ENCODE peak calls at places on chromosomes 4 and X, in ten cellular contexts. U is MM.1S; M is CD8-positive, alpha-beta T cell; F is WTC11; P is fibroblast of mammary gland; C is endodermal cell; O is BE2C; K is tibial artery; X is ovary; Q is foreskin keratinocyte. N is an unnamed sample.

GRCh38 chr4:36280555-36280954 is 861 bp upstream of the DTHD1 start:
- DNase-seq in M (no peak), Q (no peak), X (no peak), O (no peak), K (no peak), F (no peak), C (peak), P (no peak), U (no peak), N (no peak)

GRCh38 chr4:94290245-94290644 is 52.4 kb downstream of the HPGDS start:
- DNase-seq in F (no peak), X (no peak), M (no peak), Q (no peak), C (no peak), K (no peak), P (no peak), O (no peak), U (no peak), N (no peak)

GRCh38 chrX:2819345-2820130 is 9.2 kb upstream of the GYG2 start:
- DNase-seq in O (no peak), M (no peak), P (peak), Q (no peak), K (no peak), U (no peak), X (no peak), F (no peak), C (peak), N (peak)

GRCh38 chr4:189265515-189265914 is 675.2 kb upstream of the FRG1 start:
- DNase-seq in K (no peak), X (no peak), F (no peak), C (no peak), P (no peak), O (no peak), Q (no peak), U (no peak), M (no peak), N (no peak)

GRCh38 chrX:150058728-150059127 is 120.4 kb upstream of the EOLA2 start:
- DNase-seq in M (no peak), P (peak), C (no peak), U (no peak), Q (no peak), O (no peak), K (no peak), X (no peak), F (no peak), N (no peak)

GRCh38 chr4:171650543-171650942 is 162.7 kb upstream of the GALNTL6 start:
- DNase-seq in C (peak), M (no peak), U (no peak), X (no peak), P (no peak), O (peak), K (no peak), Q (no peak), F (peak), N (no peak)

GRCh38 chrX:123959281-123960063 is 2.0 kb upstream of the STAG2 start:
- DNase-seq in X (peak), O (peak), F (peak), P (peak), Q (no peak), C (no peak), U (peak), K (peak), M (peak), N (peak)

GRCh38 chr4:185137233-185137925 is 5.7 kb upstream of the SLC25A4 start:
- DNase-seq in K (no peak), X (peak), U (no peak), P (no peak), F (no peak), C (no peak), M (no peak), O (no peak), Q (no peak), N (no peak)

GRCh38 chr4:686371-687040 is 2.4 kb downstream of the SLC49A3 start:
- DNase-seq in Q (no peak), P (no peak), F (no peak), O (peak), C (no peak), U (no peak), X (peak), M (no peak), K (no peak), N (no peak)

GRCh38 chr4:170990989-170991589 is 822.1 kb upstream of the GALNTL6 start:
- DNase-seq in P (peak), M (no peak), Q (peak), O (peak), F (peak), C (peak), K (no peak), X (no peak), U (peak), N (peak)

GRCh38 chr4:167715176-167715575 is 377.2 kb upstream of the ANXA10 start:
- DNase-seq in X (no peak), O (no peak), U (no peak), M (no peak), K (no peak), P (no peak), F (no peak), C (no peak), Q (no peak), N (no peak)

GRCh38 chr4:129641179-129641578 is 545.2 kb downstream of the C4orf33 start:
- DNase-seq in C (peak), M (peak), F (peak), U (peak), O (peak), P (peak), X (peak), K (peak), Q (peak), N (peak)
- TF ChIP-seq CTCF in C (peak), M (peak), F (peak), U (peak), O (peak), P (peak), X (no peak), K (peak), Q (peak), N (peak)

GRCh38 chr4:160180206-160180605 is 1077.3 kb downstream of the RAPGEF2 start:
- DNase-seq in X (no peak), Q (peak), O (no peak), P (peak), C (no peak), M (no peak), U (no peak), K (no peak), F (no peak), N (no peak)

GRCh38 chr4:160175064-160175643 is 1072.3 kb downstream of the RAPGEF2 start:
- DNase-seq in K (no peak), C (peak), O (no peak), Q (peak), X (no peak), U (no peak), M (no peak), F (no peak), P (no peak), N (no peak)
- TF ChIP-seq CTCF in K (no peak), C (peak), O (peak), Q (no peak), X (no peak), U (no peak), M (no peak), F (no peak), P (no peak), N (no peak)

GRCh38 chr4:3207531-3208037 is 41.4 kb upstream of the MSANTD1 start:
- DNase-seq in K (no peak), U (no peak), C (no peak), X (no peak), Q (no peak), P (peak), F (no peak), M (no peak), O (no peak), N (no peak)
- TF ChIP-seq CTCF in K (no peak), U (no peak), C (peak), X (no peak), Q (no peak), P (peak), F (no peak), M (no peak), O (peak), N (no peak)

GRCh38 chr4:77697860-77698599 is 92.4 kb downstream of the CXCL13 start:
- DNase-seq in U (no peak), O (peak), C (peak), K (no peak), M (no peak), P (peak), X (no peak), Q (peak), F (peak), N (peak)

GRCh38 chr4:77695769-77696168 is 90.1 kb downstream of the CXCL13 start:
- DNase-seq in F (no peak), O (no peak), X (no peak), Q (peak), M (no peak), K (no peak), U (no peak), C (no peak), P (peak), N (peak)

GRCh38 chr4:77701111-77701510 is 95.5 kb downstream of the CXCL13 start:
- DNase-seq in F (no peak), C (no peak), Q (no peak), M (no peak), K (no peak), X (no peak), U (no peak), P (no peak), O (no peak), N (no peak)

DNA sequence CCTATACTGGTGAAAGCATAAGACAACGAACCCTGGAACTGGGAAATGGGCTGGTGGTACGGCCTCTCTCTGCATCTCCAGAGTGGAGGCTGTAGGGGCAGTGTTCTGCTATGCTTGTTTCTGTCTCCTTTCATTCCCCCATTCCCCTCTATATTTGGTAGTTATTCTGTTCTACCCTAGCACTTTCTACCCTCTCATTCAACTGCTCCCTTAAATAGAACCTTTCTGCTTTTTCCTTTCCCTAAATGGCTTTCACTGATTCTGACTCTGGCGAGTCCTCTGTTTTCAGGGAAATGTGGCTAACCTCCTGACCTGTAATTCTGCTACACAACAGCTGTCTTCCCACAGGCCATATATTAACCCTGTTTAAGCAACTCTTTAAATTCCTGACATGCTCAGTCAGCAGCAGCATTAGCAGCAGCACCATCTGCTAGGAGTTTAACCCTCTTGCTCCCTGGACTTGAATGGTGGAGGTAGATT is 94.2 kb downstream of the CXCL13 start:
- DNase-seq in M (no peak), P (peak), C (peak), Q (peak), F (peak), O (peak), X (no peak), K (no peak), U (no peak), N (peak)
- TF ChIP-seq CTCF in M (no peak), P (peak), C (peak), Q (peak), F (no peak), O (peak), X (no peak), K (no peak), U (no peak), N (no peak)

GRCh38 chr4:163331629-163332360 is 601 bp downstream of the NPY1R start:
- DNase-seq in U (no peak), Q (no peak), O (peak), F (peak), X (peak), P (peak), M (no peak), K (no peak), C (peak), N (peak)

GRCh38 chr4:163330828-163331628 is 1.4 kb downstream of the NPY1R start:
- DNase-seq in Q (no peak), F (no peak), O (no peak), C (no peak), U (no peak), K (no peak), X (no peak), P (no peak), M (no peak), N (no peak)

GRCh38 chr4:163335384-163335783 is 3.0 kb upstream of the NPY1R start:
- DNase-seq in F (no peak), U (no peak), C (no peak), P (no peak), O (no peak), X (no peak), M (no peak), Q (no peak), K (no peak), N (no peak)

DNA sequence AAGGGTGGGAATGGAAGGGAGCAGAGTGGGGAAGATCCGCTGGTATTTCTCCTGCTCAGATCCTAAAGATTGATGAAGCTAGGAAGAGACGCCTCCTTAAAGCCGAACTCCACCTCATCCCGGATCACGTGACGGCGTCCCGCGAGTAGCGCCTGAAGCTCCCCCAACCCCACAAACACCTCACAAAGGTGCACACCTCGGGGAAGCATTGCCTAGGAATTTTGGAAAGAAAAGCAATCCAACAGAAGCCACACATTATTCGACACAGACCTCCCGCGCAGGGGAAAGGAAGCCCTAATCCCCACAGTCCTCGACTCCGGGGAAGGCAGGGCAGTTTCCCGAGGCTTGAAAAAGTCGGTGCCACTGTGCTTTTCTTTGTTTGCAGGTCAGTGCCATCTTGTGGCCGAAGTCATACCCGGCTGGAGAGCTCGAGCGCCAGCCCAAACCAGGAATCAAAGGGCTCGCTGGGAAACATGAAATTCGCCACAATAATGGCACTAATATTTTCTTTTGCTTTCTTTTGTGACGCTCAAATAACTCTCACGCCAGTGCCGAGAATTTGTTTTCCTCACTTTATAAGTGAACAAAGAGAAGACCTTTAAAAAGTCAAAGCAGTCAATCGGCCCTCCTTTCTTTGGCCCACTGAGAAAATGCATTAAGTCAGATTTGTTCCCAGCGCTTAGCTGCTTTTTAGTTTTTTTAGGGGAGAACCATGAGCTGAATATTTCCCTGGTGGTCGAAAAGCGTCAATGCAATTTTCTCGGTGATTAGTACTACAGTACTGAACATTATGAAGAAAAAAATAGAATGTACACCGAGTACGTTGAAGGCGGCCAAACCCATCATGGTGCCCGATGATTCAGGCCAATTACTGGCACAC is at the start of gene NPY1R:
- DNase-seq in Q (peak), K (peak), X (peak), F (peak), M (no peak), P (peak), O (peak), U (peak), C (peak), N (peak)
- TF ChIP-seq CTCF in Q (peak), K (peak), X (no peak), F (peak), M (no peak), P (peak), O (peak), U (peak), C (peak), N (peak)

DNA sequence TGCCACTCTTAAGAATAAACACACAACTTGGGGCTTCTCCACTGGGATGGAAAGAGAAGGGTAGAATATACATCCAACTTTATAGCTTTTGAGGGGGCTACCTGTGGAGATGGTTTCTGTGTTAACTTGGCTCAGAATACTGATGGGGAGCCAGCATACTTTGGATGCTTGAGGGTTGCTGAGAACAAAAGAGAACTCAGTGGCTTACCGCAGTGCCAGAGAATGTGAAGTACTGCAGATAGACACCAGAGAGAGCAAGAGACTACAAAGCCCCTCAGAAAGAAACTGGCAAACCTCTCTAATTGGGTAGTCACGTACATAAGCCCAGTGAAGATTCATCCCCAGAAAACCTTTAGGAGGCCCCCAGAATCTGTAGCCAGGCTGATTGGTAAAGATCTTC is 214.4 kb downstream of the DCHS2 start:
- DNase-seq in P (no peak), X (no peak), U (no peak), M (no peak), K (no peak), C (peak), Q (no peak), O (no peak), F (peak), N (no peak)
- TF ChIP-seq CTCF in P (no peak), X (no peak), U (no peak), M (no peak), K (no peak), C (peak), Q (no peak), O (no peak), F (no peak), N (no peak)

GRCh38 chr4:186708554-186708953 is 15.1 kb downstream of the FAT1 start:
- DNase-seq in X (no peak), Q (no peak), M (no peak), P (no peak), F (no peak), U (no peak), C (no peak), O (no peak), K (no peak), N (no peak)
- TF ChIP-seq CTCF in X (no peak), Q (no peak), M (no peak), P (no peak), F (no peak), U (no peak), C (no peak), O (no peak), K (no peak), N (no peak)

N was measured in Calu3.